ENCODE peak calls at places on chromosomes 13 and 19, in nine cellular contexts. P is CD4-positive, CD25-positive, alpha-beta regulatory T cell; Q is endothelial cell; E is EL; Y is NCI-H226; V is HuH-7.5; K is activated CD4-positive, alpha-beta T cell treated with anti-CD3 and anti-CD28 coated beads, Interleukin-2, amount 10 ng/mL, durations not matched to agents 7 days and 5 days; T is iris pigment epithelial cell; R is psoas muscle. A is an unnamed sample.

GRCh38 chr13:30730526-30730925 is 4.8 kb upstream of the ALOX5AP start:
- DNase-seq in P (no peak), Q (peak; percentile 30), E (no peak), Y (no peak), V (no peak), K (no peak), T (no peak), R (no peak), A (no peak)

GRCh38 chr13:84609716-84610115 is 727.4 kb upstream of the SLITRK1 start:
- DNase-seq in P (no peak), Q (no peak), E (peak; percentile 64), Y (peak; percentile 58), V (no peak), K (no peak), T (peak; percentile 64), R (no peak), A (no peak)

GRCh38 chr19:913080-913748 is at the start of gene R3HDM4:
- DNase-seq in P (peak; percentile 83), Q (peak; percentile 74), E (peak; percentile 63), Y (peak; percentile 39), V (peak; percentile 94), K (peak; percentile 84), T (peak; percentile 52), R (peak; percentile 84), A (peak; percentile 90)

GRCh38 chr13:51612867-51613266 is 28.6 kb downstream of the WDFY2 start:
- DNase-seq in P (no peak), Q (no peak), E (no peak), Y (no peak), V (no peak), K (no peak), T (no peak), R (no peak), A (no peak)

GRCh38 chr13:37136187-37136586 is 30.7 kb upstream of the CSNK1A1L start:
- DNase-seq in P (no peak), Q (no peak), E (peak; percentile 11), Y (no peak), V (no peak), K (no peak), T (no peak), R (no peak), A (no peak)

GRCh38 chr13:113762538-113762937 is 3.5 kb downstream of the TMEM255B start:
- DNase-seq in P (no peak), Q (no peak), E (no peak), Y (no peak), V (no peak), K (no peak), T (no peak), R (no peak), A (no peak)

GRCh38 chr13:29801737-29802305 is 48.6 kb downstream of the UBL3 start:
- DNase-seq in P (peak; percentile 8), Q (no peak), E (no peak), Y (no peak), V (no peak), K (no peak), T (peak; percentile 18), R (no peak), A (no peak)

GRCh38 chr13:94992277-94992989 is 280.1 kb upstream of the SOX21 start:
- DNase-seq in P (no peak), Q (no peak), E (no peak), Y (no peak), V (no peak), K (no peak), T (no peak), R (no peak), A (no peak)

GRCh38 chr19:8034178-8034525 is 18.4 kb upstream of the CCL25 start:
- DNase-seq in P (no peak), Q (no peak), E (no peak), Y (no peak), V (no peak), K (no peak), T (no peak), R (no peak), A (no peak)

GRCh38 chr19:4909172-4909896 is at the start of gene UHRF1:
- DNase-seq in P (peak; percentile 79), Q (no peak), E (peak; percentile 79), Y (peak; percentile 53), V (peak; percentile 78), K (peak; percentile 72), T (no peak), R (no peak), A (peak; percentile 48)

GRCh38 chr19:54660967-54661366 is 1.8 kb upstream of the LILRB4 start:
- DNase-seq in P (no peak), Q (no peak), E (no peak), Y (no peak), V (no peak), K (no peak), T (no peak), R (no peak), A (peak; percentile 13)

GRCh38 chr19:10543420-10544241 is at the start of gene ATG4D:
- DNase-seq in P (peak; percentile 81), Q (peak; percentile 79), E (peak; percentile 70), Y (peak; percentile 49), V (peak; percentile 97), K (peak; percentile 78), T (peak; percentile 54), R (peak; percentile 79), A (peak; percentile 96)